ENCODE peak calls at places on chromosomes 16 and 17, in six cellular contexts. K, L, Q, T, W and O are unnamed samples.
A peak's percentile ranks its signal among the peaks of the same experiment; 100 is the strongest.

GRCh38 chr17:46925185-46925858 is 2.4 kb downstream of the GOSR2 start:
- DNase-seq in T (no peak), K (no peak), Q (no peak), W (no peak), L (no peak), O (no peak)

GRCh38 chr16:75379911-75380847 is 53.1 kb downstream of the CFDP1 start:
- DNase-seq in T (no peak), W (peak; percentile 47), L (no peak), Q (no peak), K (no peak), O (peak; percentile 33)

GRCh38 chr17:41475421-41475820 is 5.5 kb downstream of the KRT35 start:
- DNase-seq in L (no peak), K (no peak), T (no peak), W (no peak), Q (no peak), O (no peak)

GRCh38 chr17:73396429-73397277 is 84.9 kb upstream of the CDC42EP4 start:
- DNase-seq in L (peak; percentile 49), T (no peak), K (peak; percentile 20), Q (no peak), W (peak; percentile 74), O (no peak)

GRCh38 chr16:58684354-58685083 is at the start of gene SLC38A7:
- DNase-seq in Q (peak; percentile 67), W (peak; percentile 89), L (peak; percentile 58), T (peak; percentile 85), K (peak; percentile 76), O (peak; percentile 91)

GRCh38 chr17:68591583-68591982 is 9.6 kb downstream of the FAM20A start:
- DNase-seq in W (peak; percentile 8), Q (no peak), K (no peak), L (no peak), T (no peak), O (no peak)

GRCh38 chr16:6122401-6122800 is 1024.8 kb upstream of the EEF2KMT start:
- DNase-seq in L (no peak), Q (no peak), K (no peak), T (peak; percentile 57), W (no peak), O (no peak)

GRCh38 chr17:82402865-82403264 is 15.3 kb upstream of the HEXD start:
- DNase-seq in T (peak; percentile 84), L (no peak), Q (no peak), W (no peak), K (no peak), O (peak; percentile 67)

GRCh38 chr16:67444259-67445125 is 13.6 kb downstream of the HSD11B2 start:
- DNase-seq in Q (no peak), K (peak; percentile 15), W (no peak), L (no peak), T (no peak), O (no peak)

GRCh38 chr17:41793749-41794602 is 7.5 kb upstream of the JUP start:
- DNase-seq in Q (no peak), L (no peak), W (peak; percentile 62), T (no peak), K (no peak), O (no peak)

GRCh38 chr17:14744716-14745115 is 443.8 kb downstream of the HS3ST3B1 start:
- DNase-seq in T (no peak), Q (no peak), W (peak; percentile 53), K (no peak), L (no peak), O (no peak)

GRCh38 chr17:79874329-79874981 is 35.2 kb upstream of the CBX4 start:
- DNase-seq in T (peak; percentile 55), W (peak; percentile 66), L (peak; percentile 6), Q (no peak), K (peak; percentile 9), O (peak; percentile 39)

GRCh38 chr17:34299918-34300600 is 14.5 kb downstream of the CCL11 start:
- DNase-seq in K (no peak), W (peak; percentile 70), L (no peak), Q (no peak), T (no peak), O (no peak)